ENCODE peak calls at places on chromosome 21, in seven cellular contexts. W is neural progenitor cell, D is OCI-LY7, N is sigmoid colon, F is mucosa of descending colon, U is cardiac muscle cell, V is PC-9. J is an unnamed sample. For H3K4me1, the result is how much of the 10 kb centered on the place peaks cover.

GRCh38 chr21:25054689-25055088 is 552.6 kb downstream of the MRPL39 start:
- DNase-seq in W (no peak), U (no peak), D (no peak), N (no peak), V (no peak), F (no peak), J (no peak)

GRCh38 chr21:22881131-22881530 is 1882.9 kb downstream of the NCAM2 start:
- DNase-seq in D (no peak), F (no peak), W (no peak), N (no peak), U (no peak), V (no peak), J (no peak)

GRCh38 chr21:39696620-39697019 is 48.4 kb upstream of the IGSF5 start:
- DNase-seq in D (no peak), N (no peak), F (peak), W (peak), V (no peak), U (no peak), J (no peak)

GRCh38 chr21:17537299-17537698 is 24.5 kb downstream of the CXADR start:
- DNase-seq in V (peak), N (no peak), F (no peak), U (no peak), D (no peak), W (no peak), J (peak)

GRCh38 chr21:16215193-16215592 is 485.4 kb downstream of the USP25 start:
- DNase-seq in F (no peak), U (no peak), N (no peak), V (no peak), W (no peak), D (no peak), J (no peak)

GRCh38 chr21:32978346-32979270 is 47.1 kb upstream of the OLIG2 start:
- DNase-seq in U (no peak), N (no peak), W (peak), F (no peak), D (no peak), V (no peak), J (no peak)

GRCh38 chr21:26965567-26966359 is 1.1 kb downstream of the ADAMTS5 start:
- DNase-seq in W (peak), V (no peak), D (no peak), U (peak), F (peak), N (peak), J (no peak)

GRCh38 chr21:26445440-26445839 is 127.6 kb downstream of the CYYR1 start:
- DNase-seq in D (no peak), W (no peak), U (no peak), V (no peak), F (no peak), N (no peak), J (no peak)

GRCh38 chr21:19236209-19236608 is 832.6 kb upstream of the TMPRSS15 start:
- DNase-seq in W (no peak), U (no peak), D (no peak), V (no peak), N (no peak), F (no peak), J (no peak)

GRCh38 chr21:46624050-46624449 is 11.4 kb upstream of the PRMT2 start:
- DNase-seq in N (no peak), V (no peak), U (no peak), W (no peak), F (no peak), D (no peak), J (no peak)

GRCh38 chr21:41207401-41208388 is 39.7 kb downstream of the BACE2 start:
- DNase-seq in U (peak), N (peak), W (no peak), V (no peak), D (no peak), F (no peak), J (no peak)

GRCh38 chr21:17658931-17659330 is 46.2 kb upstream of the BTG3 start:
- DNase-seq in F (no peak), U (no peak), D (no peak), W (no peak), N (no peak), V (no peak), J (no peak)

DNA sequence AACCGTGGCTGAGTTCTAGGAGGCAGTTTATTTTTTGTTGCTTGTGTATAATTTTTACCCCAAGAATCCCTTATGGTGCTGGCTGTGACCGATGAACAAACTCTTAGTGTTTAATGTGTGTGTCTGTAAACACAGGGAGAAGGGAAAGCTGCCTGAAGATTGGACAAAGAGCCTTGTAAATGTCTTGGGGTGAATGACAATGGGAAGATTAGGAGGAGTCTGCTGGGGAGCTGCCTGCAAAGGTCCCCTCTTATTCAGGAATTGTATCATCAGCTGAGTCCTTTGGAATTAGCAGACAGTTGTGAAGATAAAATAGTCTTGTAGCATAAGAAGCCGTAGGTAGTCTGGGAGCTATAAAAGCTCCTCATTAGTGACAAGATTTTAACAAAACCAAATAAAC is 88.4 kb downstream of the RUNX1 start:
- DNase-seq in W (peak), U (no peak), F (no peak), N (no peak), V (no peak), D (no peak), J (no peak)
- H3K4me1 ChIP-seq in W (under half), U (under half), F (under half), N (under half), V (under half), D (under half), J (under half)

GRCh38 chr21:15061747-15062146 is 3.1 kb downstream of the NRIP1 start:
- DNase-seq in N (no peak), W (no peak), D (no peak), V (no peak), U (no peak), F (no peak), J (no peak)
- H3K4me1 ChIP-seq in N (half or more), W (half or more), D (under half), V (half or more), U (under half), F (under half), J (under half)

DNA sequence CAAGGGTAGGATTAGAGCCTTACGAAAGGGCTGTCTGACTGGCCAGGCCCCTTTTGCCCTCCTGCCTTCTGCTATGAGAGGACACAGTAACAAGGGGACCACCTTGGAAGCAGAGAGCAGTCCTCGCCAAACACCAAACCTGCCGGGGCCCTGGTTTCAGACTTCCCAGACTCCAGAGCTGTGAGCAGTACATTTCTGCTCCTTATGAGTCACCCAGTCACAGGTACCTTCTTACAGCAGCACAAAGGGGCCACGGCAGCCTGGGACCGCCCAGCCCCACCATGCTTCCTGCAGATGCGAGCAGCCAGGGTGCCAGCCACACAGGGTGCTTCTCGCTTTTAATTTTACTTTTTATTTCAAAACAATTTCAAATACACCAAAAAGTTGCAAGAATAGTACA is 17.2 kb upstream of the POFUT2 start:
- DNase-seq in W (no peak), F (peak), N (peak), D (no peak), V (no peak), U (no peak), J (no peak)
- H3K4me1 ChIP-seq in W (under half), F (under half), N (half or more), D (under half), V (under half), U (under half), J (under half)

GRCh38 chr21:31162827-31163226 is 124.6 kb upstream of the KRTAP19-8 start:
- DNase-seq in F (no peak), W (no peak), D (no peak), U (no peak), N (no peak), V (no peak), J (no peak)
- H3K4me1 ChIP-seq in F (under half), W (under half), D (under half), U (under half), N (under half), V (under half), J (under half)

DNA sequence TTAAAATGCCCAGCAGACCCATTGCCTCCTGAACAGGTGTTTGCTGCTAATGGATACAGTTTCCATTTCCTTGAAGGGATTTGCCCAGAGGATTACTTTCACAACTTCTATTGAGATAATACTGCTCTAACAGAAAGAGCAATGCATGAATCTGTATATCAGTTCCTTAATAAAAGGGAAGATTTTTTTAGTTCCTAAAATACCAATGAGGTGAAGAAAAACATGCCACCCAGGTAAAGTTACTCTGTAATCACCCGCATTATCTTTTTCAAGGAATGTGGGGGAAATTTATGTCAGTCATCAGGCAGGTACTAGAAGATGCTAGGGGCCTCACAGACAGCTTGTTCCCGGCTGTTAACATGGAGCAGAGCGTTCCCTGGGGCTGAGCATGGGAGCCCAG is 41.1 kb downstream of the KCNJ15 start:
- DNase-seq in W (no peak), F (no peak), D (no peak), V (no peak), N (no peak), U (no peak), J (no peak)
- H3K4me1 ChIP-seq in W (under half), F (under half), D (under half), V (under half), N (under half), U (under half), J (under half)

DNA sequence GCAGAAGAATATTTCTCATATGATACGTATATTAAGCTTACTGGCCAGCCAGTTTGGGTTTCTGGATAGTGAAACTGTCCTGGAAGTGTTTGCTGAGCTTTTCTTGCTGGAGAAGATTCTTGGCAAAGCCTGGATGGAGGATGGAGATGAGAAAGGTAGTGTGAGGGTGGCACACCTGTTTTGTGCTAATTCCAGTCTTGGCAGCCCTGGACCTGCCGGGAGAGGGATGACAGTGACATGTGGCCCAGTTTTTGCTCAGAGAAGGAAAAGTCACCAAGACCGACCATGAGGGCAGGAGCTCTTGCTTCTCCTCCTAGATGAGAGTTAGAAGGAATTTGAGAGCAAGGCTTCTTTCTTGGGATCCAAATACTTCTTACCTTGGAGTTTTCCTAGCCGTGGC is 34.1 kb downstream of the DOP1B start:
- DNase-seq in U (no peak), N (no peak), W (no peak), F (no peak), D (no peak), V (no peak), J (no peak)
- H3K4me1 ChIP-seq in U (under half), N (under half), W (under half), F (under half), D (under half), V (half or more), J (under half)

GRCh38 chr21:42525228-42525604 is 11.6 kb downstream of the SLC37A1 start:
- DNase-seq in F (peak), D (peak), V (no peak), U (no peak), W (peak), N (peak), J (no peak)

GRCh38 chr21:42526379-42526727 is 12.7 kb downstream of the SLC37A1 start:
- DNase-seq in N (peak), U (peak), D (no peak), V (no peak), F (peak), W (no peak), J (no peak)

GRCh38 chr21:42524341-42525227 is 10.9 kb downstream of the SLC37A1 start:
- DNase-seq in F (peak), N (peak), V (no peak), W (peak), U (peak), D (peak), J (no peak)

GRCh38 chr21:42527127-42527488 is 13.5 kb downstream of the SLC37A1 start:
- DNase-seq in N (peak), V (no peak), W (no peak), F (no peak), U (no peak), D (no peak), J (no peak)

DNA sequence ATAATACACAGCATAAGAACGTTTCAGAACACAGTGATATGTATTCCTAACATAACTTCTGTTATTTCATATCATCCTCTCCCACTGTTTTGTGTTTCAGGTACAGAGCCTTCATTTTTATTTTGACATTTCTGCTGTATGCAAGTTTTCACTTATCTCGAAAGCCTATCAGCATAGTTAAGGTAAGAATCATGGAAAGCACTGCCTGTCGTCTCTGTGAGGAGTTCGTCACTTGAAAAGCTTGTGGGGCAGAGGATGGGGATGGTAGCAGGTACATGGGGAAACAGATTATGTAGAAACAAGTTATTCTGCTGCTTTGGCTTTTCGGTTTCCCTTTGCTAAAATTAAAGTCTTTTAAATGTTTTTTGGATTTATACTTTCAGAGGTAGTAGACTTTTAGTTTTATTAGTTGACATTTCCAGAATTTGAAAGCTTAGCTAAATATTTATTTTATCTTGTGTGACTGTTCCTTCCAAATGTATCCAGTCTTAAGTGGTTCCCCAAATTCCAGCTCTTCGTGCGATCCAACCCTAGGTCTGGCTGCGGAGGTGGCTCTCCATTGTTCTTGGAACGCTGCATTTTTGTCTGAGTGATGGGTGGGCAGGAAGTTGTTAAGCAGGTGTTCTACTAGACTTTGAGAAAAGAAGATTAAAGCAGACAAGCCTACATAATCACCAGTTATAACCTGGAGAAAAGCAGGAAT is 12.2 kb downstream of the SLC37A1 start:
- DNase-seq in D (no peak), F (no peak), N (peak), W (no peak), U (no peak), V (no peak), J (no peak)
- H3K4me1 ChIP-seq in D (half or more), F (half or more), N (under half), W (under half), U (under half), V (under half), J (under half)

GRCh38 chr21:44052830-44053226 is 40.7 kb downstream of the TRAPPC10 start:
- DNase-seq in W (no peak), N (no peak), F (no peak), U (no peak), V (no peak), D (no peak), J (no peak)
- H3K4me1 ChIP-seq in W (under half), N (half or more), F (under half), U (under half), V (under half), D (under half), J (under half)

J was measured in A549.